ENCODE peak calls at places on chromosomes 7 and 10, in five cellular contexts. B, S, Y, W and U are unnamed samples.

GRCh38 chr7:91182819-91183405 is 81.3 kb upstream of the FZD1 start:
- DNase-seq in B (no peak), W (no peak), Y (peak), S (no peak), U (no peak)

GRCh38 chr10:122164815-122165491 is 106.1 kb upstream of the BTBD16 start:
- DNase-seq in S (no peak), Y (no peak), W (no peak), B (no peak), U (no peak)

GRCh38 chr10:114281461-114281860 is 42.4 kb downstream of the VWA2 start:
- DNase-seq in B (no peak), Y (no peak), W (no peak), S (peak), U (no peak)

GRCh38 chr10:103238506-103239252 is 7.0 kb upstream of the RPEL1 start:
- DNase-seq in B (peak), S (no peak), W (peak), Y (peak), U (no peak)

GRCh38 chr7:47551550-47552121 is 30.3 kb downstream of the TNS3 start:
- DNase-seq in B (peak), Y (no peak), W (no peak), S (no peak), U (peak)

GRCh38 chr10:97186911-97187310 is 1.2 kb upstream of the SLIT1 start:
- DNase-seq in Y (no peak), W (no peak), S (peak), B (no peak), U (no peak)

GRCh38 chr10:119449760-119450461 is 92.6 kb downstream of the RGS10 start:
- DNase-seq in W (peak), B (peak), Y (peak), S (peak), U (no peak)

GRCh38 chr10:78551184-78552005 is 517.4 kb upstream of the ZMIZ1 start:
- DNase-seq in S (no peak), B (no peak), Y (no peak), W (no peak), U (no peak)

GRCh38 chr7:89796481-89796880 is 357.8 kb upstream of the STEAP1 start:
- DNase-seq in W (no peak), B (no peak), S (no peak), Y (no peak), U (no peak)

GRCh38 chr10:3062502-3063186 is 4.7 kb upstream of the PFKP start:
- DNase-seq in W (no peak), B (no peak), S (no peak), Y (no peak), U (no peak)

GRCh38 chr7:100819586-100819985 is 7.7 kb downstream of the EPHB4 start:
- DNase-seq in Y (no peak), B (no peak), W (no peak), S (no peak), U (no peak)

GRCh38 chr10:122232781-122233180 is 38.3 kb upstream of the BTBD16 start:
- DNase-seq in W (no peak), Y (peak), S (no peak), B (no peak), U (no peak)

GRCh38 chr10:127151981-127152699 is 44.3 kb downstream of the INSYN2A start:
- DNase-seq in Y (peak), B (no peak), W (peak), S (no peak), U (no peak)

GRCh38 chr7:7524121-7524520 is 11.6 kb downstream of the COL28A1 start:
- DNase-seq in B (no peak), W (no peak), Y (no peak), S (no peak), U (no peak)

GRCh38 chr10:102420443-102420809 is 210 bp upstream of the FBXL15 start:
- DNase-seq in W (no peak), B (peak), S (no peak), Y (no peak), U (no peak)

GRCh38 chr10:16787361-16787791 is 29.8 kb downstream of the RSU1 start:
- DNase-seq in B (no peak), W (no peak), S (no peak), Y (no peak), U (peak)

GRCh38 chr10:94205370-94205930 is 157.3 kb downstream of the NOC3L start:
- DNase-seq in Y (peak), W (no peak), S (no peak), B (no peak), U (no peak)

GRCh38 chr7:50119815-50120637 is 27.0 kb upstream of the ZPBP start:
- DNase-seq in B (no peak), W (no peak), S (no peak), Y (no peak), U (peak)

GRCh38 chr7:4185136-4185535 is 497.0 kb upstream of the FOXK1 start:
- DNase-seq in Y (no peak), W (no peak), B (no peak), S (no peak), U (peak)

GRCh38 chr10:58588673-58589265 is 76.1 kb downstream of the BICC1 start:
- DNase-seq in B (no peak), S (no peak), W (no peak), Y (no peak), U (no peak)

GRCh38 chr7:51352174-51353145 is 35.9 kb upstream of the COBL start:
- DNase-seq in B (no peak), S (no peak), Y (no peak), W (no peak), U (no peak)

GRCh38 chr7:119988401-119988800 is 284.6 kb upstream of the KCND2 start:
- DNase-seq in Y (no peak), W (no peak), B (no peak), S (no peak), U (no peak)

GRCh38 chr7:55181774-55182173 is 163.0 kb downstream of the EGFR start:
- DNase-seq in S (no peak), B (no peak), Y (no peak), W (no peak), U (no peak)
- H3K4me3 ChIP-seq in S (no peak), B (no peak), Y (no peak), W (no peak), U (no peak)

DNA sequence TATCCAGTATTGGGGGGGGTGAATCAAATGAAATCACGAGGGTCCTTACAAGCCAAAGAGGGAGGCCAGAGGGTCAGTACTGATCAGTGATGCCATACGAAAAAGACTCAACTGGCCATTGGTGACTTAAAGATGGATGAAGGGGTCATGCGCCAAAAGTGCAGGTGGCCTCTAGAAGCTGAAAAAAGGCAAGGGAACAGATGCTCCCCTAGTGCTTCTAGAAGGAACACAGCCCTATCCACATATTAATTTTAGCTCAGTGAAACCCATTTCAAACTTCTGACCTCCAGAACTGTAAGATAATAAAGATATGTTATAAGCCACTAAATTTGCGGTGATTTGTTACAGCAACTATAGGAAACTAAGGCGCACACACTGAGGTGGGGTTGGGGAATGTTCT is 62.5 kb downstream of the ABI1 start:
- DNase-seq in W (no peak), B (no peak), Y (no peak), S (no peak), U (no peak)
- H3K27ac ChIP-seq in W (no peak), B (no peak), Y (no peak), S (no peak), U (no peak)

GRCh38 chr7:158821173-158822021 is 7.9 kb downstream of the ESYT2 start:
- DNase-seq in W (no peak), B (no peak), Y (peak), S (no peak), U (no peak)
- H3K4me3 ChIP-seq in W (no peak), B (no peak), Y (no peak), S (peak), U (no peak)

DNA sequence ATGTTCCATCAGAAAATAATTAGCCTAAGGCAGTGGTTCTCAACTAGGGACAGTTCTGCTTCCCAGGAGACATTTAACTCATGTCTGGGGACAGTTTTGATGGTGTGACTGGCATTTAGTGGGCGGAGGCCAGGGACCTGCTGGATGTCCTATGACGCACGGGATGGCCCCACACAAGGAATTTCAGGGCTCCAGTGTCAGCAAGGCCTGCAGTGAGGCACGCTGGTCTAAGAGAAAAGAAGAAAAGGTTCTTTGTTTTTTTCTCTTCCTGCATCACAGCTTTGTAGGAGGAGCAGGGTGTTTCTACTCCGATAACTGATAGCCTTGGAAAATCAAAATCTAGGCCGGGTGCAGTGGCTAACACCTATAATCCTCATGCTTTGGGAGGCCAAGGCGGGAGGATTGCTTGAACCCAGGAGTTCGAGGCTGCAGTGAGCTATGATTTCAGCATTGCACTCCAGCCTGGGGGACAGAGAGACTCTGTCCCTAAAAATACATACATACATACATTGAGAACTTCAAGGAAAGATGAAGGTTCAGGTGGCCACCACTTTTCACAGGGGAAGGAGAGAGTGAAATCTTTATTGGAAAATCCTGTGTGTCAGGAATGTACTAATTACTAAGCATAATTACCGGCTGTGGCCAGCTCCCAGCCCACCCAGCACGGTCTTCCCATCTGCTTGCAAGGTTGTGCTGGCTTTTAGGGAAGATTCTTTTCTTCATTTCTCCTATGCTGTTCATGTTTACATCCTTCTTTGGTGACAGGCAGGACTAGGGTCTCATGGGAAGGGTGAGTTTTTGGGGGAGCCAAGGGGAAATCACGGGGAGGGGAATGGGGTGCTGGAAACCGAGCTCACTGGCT is 150.4 kb downstream of the ACTR3B start:
- DNase-seq in S (no peak), B (no peak), Y (no peak), W (no peak), U (no peak)
- H3K27ac ChIP-seq in S (no peak), B (no peak), Y (no peak), W (no peak), U (no peak)

DNA sequence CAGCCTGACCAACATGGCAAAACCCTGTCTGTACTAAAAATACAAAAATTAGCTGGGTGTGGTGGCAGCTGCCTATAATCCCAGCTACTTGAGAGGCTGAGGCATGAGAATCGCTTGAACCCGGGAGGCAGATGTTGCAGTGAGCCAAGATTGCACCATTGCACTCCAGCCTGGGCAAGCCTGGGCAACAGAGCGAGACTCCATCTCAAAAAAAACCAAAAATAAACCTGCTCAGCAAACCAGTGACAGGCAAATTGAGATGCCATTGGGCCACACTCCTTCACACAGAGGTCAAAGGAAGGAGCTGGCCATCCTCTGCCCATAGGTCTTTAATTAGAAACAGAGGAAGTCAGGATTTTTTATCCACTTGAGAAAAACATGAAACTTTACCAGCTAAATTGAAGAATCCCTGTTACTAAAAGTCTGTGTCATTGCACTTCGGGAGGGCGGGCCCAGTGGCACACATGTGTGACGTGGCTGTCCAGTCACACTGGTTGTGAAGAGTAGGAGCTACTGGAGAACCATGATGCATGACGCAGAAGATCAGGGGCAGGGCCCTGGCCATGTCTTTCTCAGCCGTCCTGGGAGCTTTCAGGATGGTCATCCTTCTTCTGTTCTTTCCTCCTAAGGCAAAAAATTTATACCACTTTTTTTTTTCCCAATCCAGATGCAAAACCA is 118.3 kb upstream of the ZNF438 start:
- DNase-seq in B (no peak), W (no peak), S (no peak), Y (no peak), U (no peak)
- H3K4me3 ChIP-seq in B (no peak), W (no peak), S (no peak), Y (no peak), U (no peak)

GRCh38 chr7:152624218-152624617 is 51.7 kb downstream of the XRCC2 start:
- DNase-seq in S (no peak), W (no peak), Y (no peak), B (no peak), U (no peak)
- H3K27ac ChIP-seq in S (no peak), W (no peak), Y (no peak), B (no peak), U (no peak)

GRCh38 chr7:5417106-5418071 is 6.2 kb downstream of the TNRC18 start:
- DNase-seq in Y (peak), S (no peak), B (no peak), W (peak), U (no peak)
- H3K4me3 ChIP-seq in Y (no peak), S (peak), B (no peak), W (peak), U (no peak)

GRCh38 chr10:28343987-28344895 is 41.4 kb upstream of the MPP7 start:
- DNase-seq in S (no peak), B (no peak), W (no peak), Y (no peak), U (no peak)
- H3K27ac ChIP-seq in S (no peak), B (no peak), W (no peak), Y (no peak), U (peak)

DNA sequence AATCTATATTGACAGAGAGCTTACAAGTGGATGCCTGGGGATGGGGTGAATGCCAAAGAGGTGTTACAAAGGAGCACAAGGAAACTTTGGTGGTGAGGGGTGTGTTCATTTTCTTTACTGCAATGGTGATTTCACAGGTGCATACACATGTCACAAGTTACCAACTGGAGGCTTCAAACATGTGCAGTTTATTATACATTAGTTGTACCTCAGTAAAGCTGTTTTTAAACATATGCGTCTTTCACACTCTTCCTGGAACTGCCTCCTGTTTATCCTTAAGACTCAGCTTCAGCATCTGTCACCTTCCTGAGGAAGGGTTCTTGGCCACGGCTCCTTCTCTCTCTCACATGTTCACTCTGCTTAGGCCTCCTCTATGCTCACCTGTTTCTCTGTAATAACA is 731.5 kb downstream of the PARD3 start:
- DNase-seq in Y (no peak), S (no peak), B (no peak), W (no peak), U (no peak)
- H3K4me3 ChIP-seq in Y (no peak), S (no peak), B (no peak), W (no peak), U (no peak)

GRCh38 chr7:21044913-21045312 is 258.2 kb upstream of the SP8 start:
- DNase-seq in W (no peak), S (no peak), Y (no peak), B (no peak), U (no peak)

GRCh38 chr7:21041252-21041651 is 254.6 kb upstream of the SP8 start:
- DNase-seq in W (no peak), B (no peak), S (no peak), Y (no peak), U (no peak)

GRCh38 chr7:21044384-21044783 is 257.7 kb upstream of the SP8 start:
- DNase-seq in S (no peak), W (no peak), Y (no peak), B (no peak), U (no peak)

DNA sequence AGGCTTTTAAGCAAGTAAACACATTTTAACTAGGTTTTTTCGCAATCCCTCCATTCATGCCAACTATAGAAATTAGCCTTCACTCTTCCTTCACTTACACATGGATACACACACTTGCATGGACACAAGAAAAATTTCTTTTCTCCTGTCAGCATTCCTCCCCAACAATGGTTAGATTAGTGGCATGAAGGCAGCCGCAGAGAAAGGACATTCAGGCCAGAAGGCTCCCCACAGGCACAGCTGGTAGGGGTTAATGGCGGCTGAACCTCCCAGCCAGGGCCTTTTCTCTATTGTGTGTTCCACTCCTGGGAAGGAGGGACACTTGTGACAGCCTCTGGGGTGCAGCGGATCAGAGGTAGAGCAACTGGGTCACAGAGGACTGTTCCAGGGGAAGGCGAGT is 255.0 kb upstream of the SP8 start:
- DNase-seq in Y (no peak), S (no peak), W (no peak), B (no peak), U (peak)
- H3K27ac ChIP-seq in Y (no peak), S (no peak), W (no peak), B (no peak), U (no peak)